ENCODE peak calls at places on chromosomes 11 and 22, in six cellular contexts. O is CD8-positive, alpha-beta memory T cell; X is AG04450; Z is GOT3; T is sciatic nerve; V is 8988T. N is an unnamed sample.

GRCh38 chr11:118660646-118661424 is 18.6 kb downstream of the TREH start:
- DNase-seq in O (no peak), X (no peak), Z (no peak), T (peak; percentile 59), V (no peak), N (no peak)

GRCh38 chr11:86559311-86559945 is 113.0 kb downstream of the ME3 start:
- DNase-seq in O (no peak), X (no peak), Z (no peak), T (no peak), V (no peak), N (peak; percentile 69)

GRCh38 chr11:126731526-126731925 is 269.0 kb downstream of the KIRREL3 start:
- DNase-seq in O (no peak), X (no peak), Z (no peak), T (no peak), V (no peak), N (no peak)

GRCh38 chr11:24679686-24680318 is 182.9 kb downstream of the LUZP2 start:
- DNase-seq in O (no peak), X (no peak), Z (no peak), T (no peak), V (no peak), N (no peak)

GRCh38 chr11:107563702-107564101 is 1.8 kb downstream of the ALKBH8 start:
- DNase-seq in O (peak; percentile 52), X (no peak), Z (no peak), T (no peak), V (no peak), N (no peak)

GRCh38 chr11:24289301-24289700 is 207.6 kb upstream of the LUZP2 start:
- DNase-seq in O (no peak), X (no peak), Z (no peak), T (no peak), V (no peak), N (no peak)

GRCh38 chr11:111672949-111673348 is 70.7 kb downstream of the SIK2 start:
- DNase-seq in O (no peak), X (no peak), Z (no peak), T (no peak), V (no peak), N (no peak)

GRCh38 chr11:64210301-64211020 is 3.9 kb downstream of the FERMT3 start:
- DNase-seq in O (no peak), X (no peak), Z (no peak), T (no peak), V (no peak), N (no peak)

GRCh38 chr22:47865626-47866025 is 1103.2 kb downstream of the TBC1D22A start:
- DNase-seq in O (no peak), X (no peak), Z (no peak), T (no peak), V (no peak), N (no peak)